ENCODE peak calls at places on chromosomes 5 and 9, in six cellular contexts. J is PC-3, U is lower lobe of right lung, V is fibroblast of lung, F is left ventricle myocardium inferior, R is transverse colon. I is an unnamed sample. For H3K4me1, the result is how much of the 10 kb centered on the place peaks cover.

GRCh38 chr9:110769667-110770066 is 101.1 kb downstream of the MUSK start:
- DNase-seq in J (no peak), U (no peak), F (no peak), R (no peak), V (peak), I (no peak)

GRCh38 chr5:93151121-93151520 is 429.9 kb downstream of the NR2F1-AS1 start:
- DNase-seq in F (no peak), U (no peak), J (peak), V (peak), R (no peak), I (no peak)

GRCh38 chr9:17578911-17579793 is at the start of gene SH3GL2:
- DNase-seq in V (peak), U (peak), J (peak), R (peak), F (peak), I (peak)

GRCh38 chr5:147410496-147411395 is 99.1 kb downstream of the DPYSL3 start:
- DNase-seq in U (no peak), J (no peak), V (no peak), R (no peak), F (peak), I (no peak)

GRCh38 chr5:2142456-2142954 is 259.8 kb upstream of the IRX4 start:
- DNase-seq in V (no peak), U (no peak), F (no peak), J (no peak), R (no peak), I (no peak)

GRCh38 chr5:55159763-55160492 is at the start of gene GPX8:
- DNase-seq in U (no peak), R (no peak), F (no peak), J (peak), V (peak), I (peak)

GRCh38 chr5:33688041-33688980 is 203.5 kb downstream of the ADAMTS12 start:
- DNase-seq in J (no peak), V (no peak), F (no peak), U (no peak), R (no peak), I (no peak)

GRCh38 chr5:65086234-65086886 is 317.6 kb downstream of the CWC27 start:
- DNase-seq in F (no peak), V (no peak), J (peak), R (no peak), U (no peak), I (no peak)

GRCh38 chr9:114450181-114450580 is 55.1 kb downstream of the WHRN start:
- DNase-seq in F (no peak), U (no peak), J (no peak), V (no peak), R (no peak), I (no peak)

GRCh38 chr5:157162919-157163510 is 3.0 kb downstream of the GARIN3 start:
- DNase-seq in U (no peak), F (no peak), J (no peak), R (no peak), V (no peak), I (no peak)

GRCh38 chr5:141850183-141850768 is 27.9 kb downstream of the PCDH1 start:
- DNase-seq in F (peak), R (no peak), U (no peak), J (peak), V (peak), I (peak)

GRCh38 chr9:121556580-121556979 is 56.9 kb upstream of the GGTA1 start:
- DNase-seq in V (peak), J (peak), U (no peak), R (no peak), F (no peak), I (peak)

GRCh38 chr9:16277471-16277870 is 593.0 kb downstream of the BNC2 start:
- DNase-seq in J (no peak), R (no peak), V (no peak), F (no peak), U (no peak), I (no peak)

GRCh38 chr5:43401827-43402226 is 10.4 kb downstream of the CCL28 start:
- DNase-seq in J (peak), V (peak), U (no peak), R (no peak), F (no peak), I (no peak)

GRCh38 chr5:56479701-56480304 is 246.7 kb upstream of the ANKRD55 start:
- DNase-seq in R (no peak), F (no peak), J (no peak), U (no peak), V (no peak), I (peak)

GRCh38 chr5:103465891-103466290 is 96.7 kb downstream of the NUDT12 start:
- DNase-seq in J (no peak), V (no peak), F (no peak), R (no peak), U (no peak), I (no peak)

GRCh38 chr9:2120926-2121689 is 106.0 kb downstream of the SMARCA2 start:
- DNase-seq in J (peak), U (no peak), V (peak), F (no peak), R (no peak), I (peak)

GRCh38 chr9:33868430-33869000 is 51.6 kb downstream of the UBE2R2 start:
- DNase-seq in R (no peak), U (no peak), F (no peak), V (peak), J (no peak), I (no peak)

GRCh38 chr5:37005252-37005651 is 128.7 kb downstream of the NIPBL start:
- DNase-seq in R (no peak), V (peak), J (peak), U (no peak), F (no peak), I (no peak)

GRCh38 chr5:167804512-167805220 is 486.8 kb upstream of the WWC1 start:
- DNase-seq in V (no peak), U (no peak), F (no peak), J (no peak), R (no peak), I (no peak)

DNA sequence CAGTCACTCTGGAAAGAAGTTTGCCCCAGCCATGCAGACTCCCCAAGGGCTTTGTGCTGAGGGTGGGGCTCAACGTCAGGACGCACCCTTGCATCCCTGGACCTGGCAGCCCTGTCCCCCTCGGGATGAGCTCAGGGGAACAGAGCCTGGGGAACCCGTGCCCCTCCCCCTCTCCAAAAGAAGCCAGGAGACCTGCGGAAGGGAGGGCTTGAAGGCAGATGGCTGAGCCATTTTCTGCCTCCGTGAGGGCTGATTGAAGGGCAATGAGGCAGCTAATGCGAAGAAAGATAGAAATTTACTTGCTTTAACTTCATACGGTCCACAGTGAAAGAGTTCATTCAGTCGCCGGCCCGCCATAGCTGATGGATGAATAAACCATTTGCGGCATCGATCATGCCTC is 28.8 kb downstream of the ASS1 start:
- DNase-seq in V (no peak), U (no peak), R (no peak), J (no peak), F (no peak), I (no peak)
- H3K4me1 ChIP-seq in V (under half), U (under half), R (under half), J (under half), F (under half), I (under half)

GRCh38 chr9:14433841-14434511 is 120.0 kb upstream of the NFIB start:
- DNase-seq in R (no peak), U (no peak), J (peak), F (no peak), V (peak), I (peak)
- TF ChIP-seq CTCF in R (no peak), U (no peak), J (peak), F (peak), V (peak), I (no peak)

GRCh38 chr5:135697959-135698345 is 119.2 kb upstream of the CXCL14 start:
- DNase-seq in R (no peak), F (no peak), U (no peak), V (no peak), J (no peak), I (no peak)
- H3K4me3 ChIP-seq in R (no peak), F (no peak), U (no peak), V (no peak), J (no peak), I (no peak)

GRCh38 chr5:132772291-132773070 is 4.6 kb downstream of the SEPTIN8 start:
- DNase-seq in V (no peak), R (no peak), U (no peak), J (no peak), F (no peak), I (no peak)
- H3K4me1 ChIP-seq in V (under half), R (under half), U (under half), J (under half), F (half or more), I (under half)

GRCh38 chr9:82255533-82255932 is 267.0 kb downstream of the SPATA31D1 start:
- DNase-seq in R (no peak), F (no peak), U (no peak), J (no peak), V (no peak), I (no peak)
- TF ChIP-seq CTCF in R (no peak), F (no peak), U (no peak), J (no peak), V (no peak), I (no peak)

GRCh38 chr9:82882744-82883143 is 180.2 kb downstream of the RASEF start:
- DNase-seq in R (no peak), U (no peak), F (no peak), J (peak), V (no peak), I (no peak)

GRCh38 chr9:82882133-82882532 is 180.8 kb downstream of the RASEF start:
- DNase-seq in U (no peak), R (no peak), F (no peak), V (no peak), J (peak), I (no peak)

GRCh38 chr9:82880353-82880752 is 182.6 kb downstream of the RASEF start:
- DNase-seq in R (no peak), F (no peak), J (no peak), U (no peak), V (no peak), I (no peak)

GRCh38 chr9:82883436-82883835 is 179.5 kb downstream of the RASEF start:
- DNase-seq in J (no peak), F (no peak), V (no peak), R (no peak), U (no peak), I (no peak)
- H3K4me3 ChIP-seq in J (no peak), F (no peak), V (no peak), R (no peak), U (no peak), I (no peak)

DNA sequence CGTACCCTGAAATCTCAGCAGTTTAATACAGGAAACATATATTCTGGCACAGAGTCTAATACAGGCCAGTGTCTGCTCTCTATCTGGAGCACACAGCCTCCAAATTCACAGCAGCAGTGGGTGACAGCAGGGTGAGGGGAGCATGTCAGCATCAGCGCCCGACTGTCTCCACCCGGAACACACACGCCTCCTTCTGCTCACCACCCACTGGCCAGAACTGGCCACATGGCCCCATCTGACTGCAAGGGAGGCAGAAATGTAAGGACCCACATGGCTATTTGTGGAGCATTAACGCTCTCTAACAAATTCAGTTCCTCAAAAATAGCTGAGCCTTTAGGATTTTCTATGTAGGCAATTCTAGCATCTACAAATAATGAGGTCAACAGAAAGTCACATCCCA is 24.6 kb downstream of the UBE2QL1 start:
- DNase-seq in U (no peak), V (no peak), R (no peak), F (no peak), J (no peak), I (no peak)
- H3K4me1 ChIP-seq in U (under half), V (under half), R (under half), F (half or more), J (under half), I (under half)